ENCODE peak calls at places on chromosomes 1 and 21, in seven cellular contexts. One of them, this sample, is unnamed.

GRCh38 chr1:78089015-78089414 is 43.2 kb downstream of the GIPC2 start:
- DNase-seq in ovary: no peak
- DNase-seq in breast epithelium: no peak
- DNase-seq in Peyer's patch: no peak
- DNase-seq in endothelial cell of umbilical vein: no peak
- DNase-seq in body of pancreas: no peak
- DNase-seq in uterus: no peak
- DNase-seq in this sample: no peak

GRCh38 chr1:20793236-20793635 is 6.1 kb upstream of the HP1BP3 start:
- DNase-seq in ovary: no peak
- DNase-seq in breast epithelium: no peak
- DNase-seq in Peyer's patch: no peak
- DNase-seq in endothelial cell of umbilical vein: no peak
- DNase-seq in body of pancreas: no peak
- DNase-seq in uterus: no peak
- DNase-seq in this sample: no peak

GRCh38 chr1:998905-999796 is 746 bp downstream of the HES4 start:
- DNase-seq in ovary: peak; percentile 26
- DNase-seq in breast epithelium: no peak
- DNase-seq in Peyer's patch: peak; percentile 59
- DNase-seq in endothelial cell of umbilical vein: no peak
- DNase-seq in body of pancreas: no peak
- DNase-seq in uterus: peak; percentile 26
- DNase-seq in this sample: no peak

GRCh38 chr1:18322353-18323032 is 158.2 kb upstream of the KLHDC7A start:
- DNase-seq in ovary: no peak
- DNase-seq in breast epithelium: no peak
- DNase-seq in Peyer's patch: no peak
- DNase-seq in endothelial cell of umbilical vein: no peak
- DNase-seq in body of pancreas: no peak
- DNase-seq in uterus: no peak
- DNase-seq in this sample: no peak

GRCh38 chr1:226349081-226349480 is 40.1 kb upstream of the LIN9 start:
- DNase-seq in ovary: no peak
- DNase-seq in breast epithelium: no peak
- DNase-seq in Peyer's patch: no peak
- DNase-seq in endothelial cell of umbilical vein: no peak
- DNase-seq in body of pancreas: no peak
- DNase-seq in uterus: no peak
- DNase-seq in this sample: no peak

GRCh38 chr1:195327361-195327760 is 1280.9 kb downstream of the KCNT2 start:
- DNase-seq in ovary: no peak
- DNase-seq in breast epithelium: no peak
- DNase-seq in Peyer's patch: no peak
- DNase-seq in endothelial cell of umbilical vein: no peak
- DNase-seq in body of pancreas: no peak
- DNase-seq in uterus: no peak
- DNase-seq in this sample: no peak

GRCh38 chr1:25120286-25120685 is 112.0 kb downstream of the SYF2 start:
- DNase-seq in ovary: no peak
- DNase-seq in breast epithelium: no peak
- DNase-seq in Peyer's patch: no peak
- DNase-seq in endothelial cell of umbilical vein: no peak
- DNase-seq in body of pancreas: no peak
- DNase-seq in uterus: no peak
- DNase-seq in this sample: no peak

GRCh38 chr1:109804660-109805059 is 40.9 kb upstream of the EPS8L3 start:
- DNase-seq in ovary: no peak
- DNase-seq in breast epithelium: no peak
- DNase-seq in Peyer's patch: no peak
- DNase-seq in endothelial cell of umbilical vein: no peak
- DNase-seq in body of pancreas: no peak
- DNase-seq in uterus: no peak
- DNase-seq in this sample: no peak

GRCh38 chr21:43851593-43851992 is 13.4 kb upstream of the AGPAT3 start:
- DNase-seq in ovary: no peak
- DNase-seq in breast epithelium: no peak
- DNase-seq in Peyer's patch: no peak
- DNase-seq in endothelial cell of umbilical vein: no peak
- DNase-seq in body of pancreas: no peak
- DNase-seq in uterus: no peak
- DNase-seq in this sample: no peak

GRCh38 chr1:170162385-170163226 is 16.8 kb downstream of the NTMT2 start:
- DNase-seq in ovary: no peak
- DNase-seq in breast epithelium: peak; percentile 35
- DNase-seq in Peyer's patch: no peak
- DNase-seq in endothelial cell of umbilical vein: peak; percentile 2
- DNase-seq in body of pancreas: no peak
- DNase-seq in uterus: peak; percentile 33
- DNase-seq in this sample: no peak

GRCh38 chr1:224564491-224565084 is 51.5 kb upstream of the CNIH3 start:
- DNase-seq in ovary: no peak
- DNase-seq in breast epithelium: no peak
- DNase-seq in Peyer's patch: no peak
- DNase-seq in endothelial cell of umbilical vein: no peak
- DNase-seq in body of pancreas: no peak
- DNase-seq in uterus: no peak
- DNase-seq in this sample: no peak

GRCh38 chr1:12774801-12775345 is 1.3 kb downstream of the PRAMEF12 start:
- DNase-seq in ovary: no peak
- DNase-seq in breast epithelium: no peak
- DNase-seq in Peyer's patch: no peak
- DNase-seq in endothelial cell of umbilical vein: no peak
- DNase-seq in body of pancreas: no peak
- DNase-seq in uterus: no peak
- DNase-seq in this sample: no peak

GRCh38 chr1:2311184-2312032 is 79.9 kb downstream of the MORN1 start:
- DNase-seq in ovary: peak; percentile 71
- DNase-seq in breast epithelium: no peak
- DNase-seq in Peyer's patch: no peak
- DNase-seq in endothelial cell of umbilical vein: peak; percentile 43
- DNase-seq in body of pancreas: no peak
- DNase-seq in uterus: peak; percentile 70
- DNase-seq in this sample: peak; percentile 53

GRCh38 chr1:81304187-81304586 is 496.5 kb upstream of the ADGRL2 start:
- DNase-seq in ovary: no peak
- DNase-seq in breast epithelium: no peak
- DNase-seq in Peyer's patch: no peak
- DNase-seq in endothelial cell of umbilical vein: no peak
- DNase-seq in body of pancreas: no peak
- DNase-seq in uterus: no peak
- DNase-seq in this sample: no peak

GRCh38 chr21:34983680-34984086 is 65.4 kb downstream of the RUNX1 start:
- DNase-seq in ovary: no peak
- DNase-seq in breast epithelium: no peak
- DNase-seq in Peyer's patch: no peak
- DNase-seq in endothelial cell of umbilical vein: peak; percentile 40
- DNase-seq in body of pancreas: no peak
- DNase-seq in uterus: no peak
- DNase-seq in this sample: no peak

GRCh38 chr1:56132520-56132919 is 446.8 kb downstream of the PLPP3 start:
- DNase-seq in ovary: no peak
- DNase-seq in breast epithelium: no peak
- DNase-seq in Peyer's patch: no peak
- DNase-seq in endothelial cell of umbilical vein: peak; percentile 74
- DNase-seq in body of pancreas: no peak
- DNase-seq in uterus: no peak
- DNase-seq in this sample: no peak

GRCh38 chr1:173202430-173203145 is 4.5 kb downstream of the TNFSF4 start:
- DNase-seq in ovary: no peak
- DNase-seq in breast epithelium: no peak
- DNase-seq in Peyer's patch: no peak
- DNase-seq in endothelial cell of umbilical vein: peak; percentile 90
- DNase-seq in body of pancreas: peak; percentile 22
- DNase-seq in uterus: no peak
- DNase-seq in this sample: peak; percentile 41

GRCh38 chr1:234111458-234112142 is 207.1 kb downstream of the SLC35F3 start:
- DNase-seq in ovary: no peak
- DNase-seq in breast epithelium: no peak
- DNase-seq in Peyer's patch: no peak
- DNase-seq in endothelial cell of umbilical vein: no peak
- DNase-seq in body of pancreas: peak; percentile 11
- DNase-seq in uterus: no peak
- DNase-seq in this sample: peak; percentile 5

GRCh38 chr1:46606255-46606965 is 2.3 kb upstream of the MKNK1 start:
- DNase-seq in ovary: no peak
- DNase-seq in breast epithelium: no peak
- DNase-seq in Peyer's patch: no peak
- DNase-seq in endothelial cell of umbilical vein: no peak
- DNase-seq in body of pancreas: no peak
- DNase-seq in uterus: no peak
- DNase-seq in this sample: no peak

GRCh38 chr1:107795994-107796393 is 169.0 kb downstream of the VAV3 start:
- DNase-seq in ovary: no peak
- DNase-seq in breast epithelium: no peak
- DNase-seq in Peyer's patch: no peak
- DNase-seq in endothelial cell of umbilical vein: no peak
- DNase-seq in body of pancreas: no peak
- DNase-seq in uterus: no peak
- DNase-seq in this sample: no peak

GRCh38 chr1:3775498-3776230 is 3.1 kb downstream of the SMIM1 start:
- DNase-seq in ovary: peak; percentile 79
- DNase-seq in breast epithelium: no peak
- DNase-seq in Peyer's patch: peak; percentile 76
- DNase-seq in endothelial cell of umbilical vein: no peak
- DNase-seq in body of pancreas: peak; percentile 53
- DNase-seq in uterus: peak; percentile 36
- DNase-seq in this sample: no peak

GRCh38 chr1:224542783-224543440 is 73.2 kb upstream of the CNIH3 start:
- DNase-seq in ovary: no peak
- DNase-seq in breast epithelium: no peak
- DNase-seq in Peyer's patch: no peak
- DNase-seq in endothelial cell of umbilical vein: peak; percentile 96
- DNase-seq in body of pancreas: no peak
- DNase-seq in uterus: no peak
- DNase-seq in this sample: no peak

GRCh38 chr1:68493193-68493592 is 3.7 kb downstream of the DEPDC1 start:
- DNase-seq in ovary: no peak
- DNase-seq in breast epithelium: no peak
- DNase-seq in Peyer's patch: no peak
- DNase-seq in endothelial cell of umbilical vein: no peak
- DNase-seq in body of pancreas: no peak
- DNase-seq in uterus: no peak
- DNase-seq in this sample: no peak

DNA sequence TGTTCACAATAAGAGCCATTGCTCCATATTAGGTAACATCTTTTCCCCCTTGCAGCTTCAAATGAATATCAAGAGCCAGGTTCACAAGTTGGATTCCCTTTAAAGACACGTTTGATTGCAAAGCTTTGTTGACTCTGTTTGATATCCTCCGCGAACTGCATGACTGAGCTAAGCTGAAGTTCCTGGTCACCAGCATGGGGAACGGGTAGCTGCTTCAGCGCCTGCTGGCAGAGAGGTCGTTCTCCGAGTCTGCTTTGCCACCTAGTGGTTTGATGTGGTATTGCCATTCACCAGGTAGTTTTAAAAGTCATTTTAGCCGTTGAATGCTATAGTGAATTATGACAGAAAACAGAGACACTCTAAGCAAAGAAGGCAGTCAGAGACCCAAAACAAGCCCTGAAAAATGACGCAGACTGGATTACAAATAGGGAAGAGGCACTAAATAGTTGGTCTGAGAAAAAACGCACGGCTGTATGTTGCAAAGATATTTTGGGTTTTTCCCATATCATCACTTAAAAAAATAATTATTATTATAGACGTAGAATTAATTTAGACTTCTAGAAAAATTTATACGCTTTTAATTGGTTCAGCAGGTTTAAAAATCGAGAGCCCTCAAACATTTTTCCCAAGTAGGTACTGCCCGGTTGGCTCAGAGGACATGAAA is 193.5 kb upstream of the FMN2 start:
- DNase-seq in ovary: peak; percentile 83
- DNase-seq in breast epithelium: peak; percentile 55
- DNase-seq in Peyer's patch: peak; percentile 62
- DNase-seq in endothelial cell of umbilical vein: peak; percentile 51
- DNase-seq in body of pancreas: peak; percentile 84
- DNase-seq in uterus: peak; percentile 79
- DNase-seq in this sample: peak; percentile 81
- H3K4me3 ChIP-seq in ovary: peak overlapping the region; percentile 4
- H3K4me3 ChIP-seq in breast epithelium: no peak overlapping the region
- H3K4me3 ChIP-seq in Peyer's patch: no peak overlapping the region
- H3K4me3 ChIP-seq in endothelial cell of umbilical vein: no peak overlapping the region
- H3K4me3 ChIP-seq in body of pancreas: no peak overlapping the region
- H3K4me3 ChIP-seq in uterus: peak overlapping the region; percentile 10
- H3K4me3 ChIP-seq in this sample: no peak overlapping the region

DNA sequence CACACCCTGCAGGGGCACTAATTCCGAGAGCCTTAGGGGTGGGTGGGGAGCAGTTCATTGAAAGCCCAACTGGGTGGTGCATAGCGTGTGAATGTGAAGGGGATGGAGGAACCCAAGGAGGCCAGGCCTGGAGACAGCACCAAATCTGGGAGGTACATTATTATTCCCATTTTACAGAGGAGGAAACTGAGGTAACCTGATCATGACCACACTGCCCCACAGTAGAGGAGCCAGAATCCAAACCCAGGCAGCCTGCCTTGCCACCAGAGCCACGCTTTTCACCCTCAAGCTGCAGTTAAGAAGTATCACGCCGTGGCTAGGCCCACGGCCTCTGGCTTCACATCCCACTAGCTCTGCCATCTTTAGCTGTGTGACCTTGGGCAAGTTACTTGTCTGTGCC is 633 bp upstream of the BSND start:
- DNase-seq in ovary: no peak
- DNase-seq in breast epithelium: no peak
- DNase-seq in Peyer's patch: peak; percentile 20
- DNase-seq in endothelial cell of umbilical vein: no peak
- DNase-seq in body of pancreas: no peak
- DNase-seq in uterus: no peak
- DNase-seq in this sample: no peak
- TF ChIP-seq CTCF in ovary: no peak
- TF ChIP-seq CTCF in breast epithelium: no peak
- TF ChIP-seq CTCF in Peyer's patch: no peak
- TF ChIP-seq CTCF in endothelial cell of umbilical vein: no peak
- TF ChIP-seq CTCF in body of pancreas: no peak
- TF ChIP-seq CTCF in uterus: no peak
- TF ChIP-seq CTCF in this sample: no peak

DNA sequence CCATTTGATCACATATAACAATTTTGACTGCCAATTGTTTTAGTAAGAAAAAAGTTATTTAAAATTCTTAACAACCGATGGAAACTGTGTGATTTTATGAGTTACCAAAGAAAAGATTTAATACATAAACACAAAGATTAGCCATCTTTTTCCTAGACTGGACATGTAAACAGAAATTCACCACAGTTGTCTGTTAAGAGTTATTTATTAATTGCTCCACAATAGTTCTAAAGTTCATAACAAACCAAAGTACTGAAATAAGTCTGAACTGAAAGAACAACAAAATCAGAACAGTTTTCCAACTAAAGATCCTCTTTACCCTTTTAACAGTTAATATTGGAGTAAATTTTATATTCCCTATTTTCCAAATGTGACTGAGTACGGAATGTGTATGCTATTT is 8.6 kb downstream of the ZNF281 start:
- DNase-seq in ovary: no peak
- DNase-seq in breast epithelium: no peak
- DNase-seq in Peyer's patch: no peak
- DNase-seq in endothelial cell of umbilical vein: no peak
- DNase-seq in body of pancreas: no peak
- DNase-seq in uterus: no peak
- DNase-seq in this sample: no peak
- TF ChIP-seq POLR2A in ovary: no peak
- TF ChIP-seq POLR2A in breast epithelium: no peak
- TF ChIP-seq POLR2A in Peyer's patch: no peak
- TF ChIP-seq POLR2A in endothelial cell of umbilical vein: no peak
- TF ChIP-seq POLR2A in body of pancreas: no peak
- TF ChIP-seq POLR2A in uterus: no peak
- TF ChIP-seq POLR2A in this sample: no peak

GRCh38 chr1:15796086-15796462 is 11.4 kb downstream of the UQCRHL start:
- DNase-seq in ovary: no peak
- DNase-seq in breast epithelium: no peak
- DNase-seq in Peyer's patch: no peak
- DNase-seq in endothelial cell of umbilical vein: no peak
- DNase-seq in body of pancreas: no peak
- DNase-seq in uterus: no peak
- DNase-seq in this sample: no peak
- H3K4me3 ChIP-seq in ovary: no peak overlapping the region
- H3K4me3 ChIP-seq in breast epithelium: no peak overlapping the region
- H3K4me3 ChIP-seq in Peyer's patch: no peak overlapping the region
- H3K4me3 ChIP-seq in endothelial cell of umbilical vein: no peak overlapping the region
- H3K4me3 ChIP-seq in body of pancreas: no peak overlapping the region
- H3K4me3 ChIP-seq in uterus: no peak overlapping the region
- H3K4me3 ChIP-seq in this sample: no peak overlapping the region

This sample was measured in prostate gland.